ENCODE peak calls at places on chromosomes 7 and 10, in nine cellular contexts. One of them, this sample, is unnamed.

GRCh38 chr10:127854769-127855583 is 37.8 kb downstream of the CLRN3 start:
- DNase-seq in effector memory CD4-positive, alpha-beta T cell: no peak
- DNase-seq in CD4-positive, alpha-beta memory T cell: no peak
- DNase-seq in neural crest cell: no peak
- DNase-seq in HuH-7.5: no peak
- DNase-seq in RWPE1: no peak
- DNase-seq in stimulated activated CD8-positive, alpha-beta memory T cell treated with anti-CD3 and anti-CD28 coated beads, Interleukin-12 subunit alpha, Interleukin-12 subunit beta, amount 100 ng/mL, for 4 hours: no peak
- DNase-seq in SW480: no peak
- DNase-seq in NCI-H774: no peak
- DNase-seq in this sample: no peak

GRCh38 chr7:23397241-23397640 is 73.0 kb downstream of the IGF2BP3 start:
- DNase-seq in HuH-7.5: no peak
- DNase-seq in neural crest cell: no peak
- DNase-seq in CD4-positive, alpha-beta memory T cell: no peak
- DNase-seq in stimulated activated CD8-positive, alpha-beta memory T cell treated with anti-CD3 and anti-CD28 coated beads, Interleukin-12 subunit alpha, Interleukin-12 subunit beta, amount 100 ng/mL, for 4 hours: no peak
- DNase-seq in effector memory CD4-positive, alpha-beta T cell: no peak
- DNase-seq in NCI-H774: no peak
- DNase-seq in RWPE1: no peak
- DNase-seq in SW480: no peak
- DNase-seq in this sample: no peak

GRCh38 chr10:78471326-78471722 is 437.7 kb downstream of the RPS24 start:
- DNase-seq in CD4-positive, alpha-beta memory T cell: no peak
- DNase-seq in stimulated activated CD8-positive, alpha-beta memory T cell treated with anti-CD3 and anti-CD28 coated beads, Interleukin-12 subunit alpha, Interleukin-12 subunit beta, amount 100 ng/mL, for 4 hours: no peak
- DNase-seq in SW480: no peak
- DNase-seq in HuH-7.5: no peak
- DNase-seq in RWPE1: no peak
- DNase-seq in effector memory CD4-positive, alpha-beta T cell: no peak
- DNase-seq in NCI-H774: no peak
- DNase-seq in neural crest cell: no peak
- DNase-seq in this sample: no peak

GRCh38 chr7:5892498-5892897 is 6.0 kb upstream of the CCZ1 start:
- DNase-seq in HuH-7.5: no peak
- DNase-seq in NCI-H774: no peak
- DNase-seq in SW480: no peak
- DNase-seq in CD4-positive, alpha-beta memory T cell: no peak
- DNase-seq in effector memory CD4-positive, alpha-beta T cell: no peak
- DNase-seq in stimulated activated CD8-positive, alpha-beta memory T cell treated with anti-CD3 and anti-CD28 coated beads, Interleukin-12 subunit alpha, Interleukin-12 subunit beta, amount 100 ng/mL, for 4 hours: no peak
- DNase-seq in neural crest cell: no peak
- DNase-seq in RWPE1: no peak
- DNase-seq in this sample: no peak

GRCh38 chr7:50209461-50210161 is 94.9 kb upstream of the IKZF1 start:
- DNase-seq in CD4-positive, alpha-beta memory T cell: no peak
- DNase-seq in NCI-H774: no peak
- DNase-seq in HuH-7.5: no peak
- DNase-seq in effector memory CD4-positive, alpha-beta T cell: no peak
- DNase-seq in neural crest cell: no peak
- DNase-seq in SW480: no peak
- DNase-seq in stimulated activated CD8-positive, alpha-beta memory T cell treated with anti-CD3 and anti-CD28 coated beads, Interleukin-12 subunit alpha, Interleukin-12 subunit beta, amount 100 ng/mL, for 4 hours: no peak
- DNase-seq in RWPE1: no peak
- DNase-seq in this sample: no peak

GRCh38 chr7:1176891-1177373 is 16.9 kb upstream of the ZFAND2A start:
- DNase-seq in effector memory CD4-positive, alpha-beta T cell: peak; percentile 38
- DNase-seq in SW480: peak; percentile 68
- DNase-seq in NCI-H774: peak; percentile 46
- DNase-seq in CD4-positive, alpha-beta memory T cell: peak; percentile 70
- DNase-seq in HuH-7.5: peak; percentile 93
- DNase-seq in stimulated activated CD8-positive, alpha-beta memory T cell treated with anti-CD3 and anti-CD28 coated beads, Interleukin-12 subunit alpha, Interleukin-12 subunit beta, amount 100 ng/mL, for 4 hours: peak; percentile 42
- DNase-seq in neural crest cell: peak; percentile 79
- DNase-seq in RWPE1: peak; percentile 54
- DNase-seq in this sample: peak; percentile 83

GRCh38 chr7:16398211-16399017 is 22.9 kb downstream of the CRPPA start:
- DNase-seq in RWPE1: no peak
- DNase-seq in NCI-H774: no peak
- DNase-seq in neural crest cell: no peak
- DNase-seq in CD4-positive, alpha-beta memory T cell: no peak
- DNase-seq in SW480: no peak
- DNase-seq in effector memory CD4-positive, alpha-beta T cell: no peak
- DNase-seq in stimulated activated CD8-positive, alpha-beta memory T cell treated with anti-CD3 and anti-CD28 coated beads, Interleukin-12 subunit alpha, Interleukin-12 subunit beta, amount 100 ng/mL, for 4 hours: no peak
- DNase-seq in HuH-7.5: no peak
- DNase-seq in this sample: no peak

GRCh38 chr10:6399241-6399701 is 180.8 kb downstream of the PRKCQ start:
- DNase-seq in RWPE1: no peak
- DNase-seq in neural crest cell: no peak
- DNase-seq in CD4-positive, alpha-beta memory T cell: no peak
- DNase-seq in HuH-7.5: no peak
- DNase-seq in NCI-H774: no peak
- DNase-seq in effector memory CD4-positive, alpha-beta T cell: no peak
- DNase-seq in stimulated activated CD8-positive, alpha-beta memory T cell treated with anti-CD3 and anti-CD28 coated beads, Interleukin-12 subunit alpha, Interleukin-12 subunit beta, amount 100 ng/mL, for 4 hours: no peak
- DNase-seq in SW480: no peak
- DNase-seq in this sample: no peak

GRCh38 chr10:21907436-21907835 is 96.1 kb downstream of the DNAJC1 start:
- DNase-seq in CD4-positive, alpha-beta memory T cell: no peak
- DNase-seq in stimulated activated CD8-positive, alpha-beta memory T cell treated with anti-CD3 and anti-CD28 coated beads, Interleukin-12 subunit alpha, Interleukin-12 subunit beta, amount 100 ng/mL, for 4 hours: no peak
- DNase-seq in RWPE1: no peak
- DNase-seq in neural crest cell: no peak
- DNase-seq in HuH-7.5: no peak
- DNase-seq in NCI-H774: no peak
- DNase-seq in effector memory CD4-positive, alpha-beta T cell: no peak
- DNase-seq in SW480: no peak
- DNase-seq in this sample: no peak

This sample was measured in Right ventricle myocardium superior.